ENCODE peak calls at places on chromosome 18, in six cellular contexts. One of them, this sample, is unnamed.

GRCh38 chr18:59617468-59617932 is 79.7 kb downstream of the CCBE1 start:
- DNase-seq in GM12878: no peak
- DNase-seq in cardiac muscle cell: no peak
- DNase-seq in heart left ventricle: no peak
- DNase-seq in dorsolateral prefrontal cortex: no peak
- DNase-seq in esophagus muscularis mucosa: no peak
- DNase-seq in this sample: no peak

GRCh38 chr18:13163167-13163927 is 55.2 kb upstream of the LDLRAD4 start:
- DNase-seq in dorsolateral prefrontal cortex: no peak
- DNase-seq in esophagus muscularis mucosa: no peak
- DNase-seq in cardiac muscle cell: no peak
- DNase-seq in GM12878: no peak
- DNase-seq in heart left ventricle: no peak
- DNase-seq in this sample: no peak

GRCh38 chr18:47990981-47991380 is 60.5 kb upstream of the SMAD2 start:
- DNase-seq in cardiac muscle cell: no peak
- DNase-seq in GM12878: no peak
- DNase-seq in esophagus muscularis mucosa: no peak
- DNase-seq in heart left ventricle: no peak
- DNase-seq in dorsolateral prefrontal cortex: no peak
- DNase-seq in this sample: no peak

GRCh38 chr18:57434177-57434535 is 1.0 kb upstream of the ONECUT2 start:
- DNase-seq in heart left ventricle: no peak
- DNase-seq in cardiac muscle cell: no peak
- DNase-seq in dorsolateral prefrontal cortex: no peak
- DNase-seq in esophagus muscularis mucosa: no peak
- DNase-seq in GM12878: no peak
- DNase-seq in this sample: no peak

GRCh38 chr18:7414459-7414858 is 152.7 kb upstream of the PTPRM start:
- DNase-seq in dorsolateral prefrontal cortex: no peak
- DNase-seq in cardiac muscle cell: no peak
- DNase-seq in heart left ventricle: no peak
- DNase-seq in GM12878: no peak
- DNase-seq in esophagus muscularis mucosa: no peak
- DNase-seq in this sample: no peak

GRCh38 chr18:35572644-35573043 is 8.9 kb upstream of the GALNT1 start:
- DNase-seq in cardiac muscle cell: no peak
- DNase-seq in heart left ventricle: no peak
- DNase-seq in dorsolateral prefrontal cortex: no peak
- DNase-seq in esophagus muscularis mucosa: no peak
- DNase-seq in GM12878: no peak
- DNase-seq in this sample: no peak

GRCh38 chr18:60534539-60534938 is 162.0 kb upstream of the MC4R start:
- DNase-seq in esophagus muscularis mucosa: no peak
- DNase-seq in GM12878: no peak
- DNase-seq in heart left ventricle: no peak
- DNase-seq in cardiac muscle cell: no peak
- DNase-seq in dorsolateral prefrontal cortex: no peak
- DNase-seq in this sample: no peak

GRCh38 chr18:71431171-71431570 is 1113.0 kb downstream of the CBLN2 start:
- DNase-seq in esophagus muscularis mucosa: no peak
- DNase-seq in GM12878: no peak
- DNase-seq in cardiac muscle cell: no peak
- DNase-seq in dorsolateral prefrontal cortex: no peak
- DNase-seq in heart left ventricle: no peak
- DNase-seq in this sample: no peak

GRCh38 chr18:23992119-23992940 is 22.2 kb upstream of the TTC39C start:
- DNase-seq in GM12878: no peak
- DNase-seq in dorsolateral prefrontal cortex: peak; percentile 57
- DNase-seq in cardiac muscle cell: no peak
- DNase-seq in esophagus muscularis mucosa: no peak
- DNase-seq in heart left ventricle: peak; percentile 54
- DNase-seq in this sample: no peak

GRCh38 chr18:41967680-41968079 is 12.6 kb downstream of the PIK3C3 start:
- DNase-seq in cardiac muscle cell: no peak
- DNase-seq in esophagus muscularis mucosa: no peak
- DNase-seq in GM12878: no peak
- DNase-seq in heart left ventricle: no peak
- DNase-seq in dorsolateral prefrontal cortex: no peak
- DNase-seq in this sample: no peak

GRCh38 chr18:7438631-7439030 is 128.5 kb upstream of the PTPRM start:
- DNase-seq in GM12878: no peak
- DNase-seq in dorsolateral prefrontal cortex: no peak
- DNase-seq in esophagus muscularis mucosa: no peak
- DNase-seq in heart left ventricle: no peak
- DNase-seq in cardiac muscle cell: no peak
- DNase-seq in this sample: no peak

GRCh38 chr18:24725644-24726043 is 265.2 kb downstream of the HRH4 start:
- DNase-seq in GM12878: no peak
- DNase-seq in cardiac muscle cell: no peak
- DNase-seq in dorsolateral prefrontal cortex: no peak
- DNase-seq in heart left ventricle: no peak
- DNase-seq in esophagus muscularis mucosa: peak; percentile 53
- DNase-seq in this sample: no peak

GRCh38 chr18:78659748-78660147 is 319.9 kb upstream of the SALL3 start:
- DNase-seq in heart left ventricle: no peak
- DNase-seq in GM12878: no peak
- DNase-seq in cardiac muscle cell: peak; percentile 43
- DNase-seq in dorsolateral prefrontal cortex: no peak
- DNase-seq in esophagus muscularis mucosa: no peak
- DNase-seq in this sample: no peak

GRCh38 chr18:1840878-1841277 is 730.4 kb downstream of the METTL4 start:
- DNase-seq in dorsolateral prefrontal cortex: no peak
- DNase-seq in cardiac muscle cell: no peak
- DNase-seq in esophagus muscularis mucosa: no peak
- DNase-seq in GM12878: no peak
- DNase-seq in heart left ventricle: no peak
- DNase-seq in this sample: no peak

GRCh38 chr18:64208531-64208930 is 59.6 kb upstream of the LINC00305 start:
- DNase-seq in GM12878: no peak
- DNase-seq in cardiac muscle cell: no peak
- DNase-seq in heart left ventricle: no peak
- DNase-seq in esophagus muscularis mucosa: no peak
- DNase-seq in dorsolateral prefrontal cortex: no peak
- DNase-seq in this sample: no peak

GRCh38 chr18:64202836-64203235 is 53.9 kb upstream of the LINC00305 start:
- DNase-seq in GM12878: no peak
- DNase-seq in esophagus muscularis mucosa: no peak
- DNase-seq in cardiac muscle cell: peak; percentile 19
- DNase-seq in heart left ventricle: no peak
- DNase-seq in dorsolateral prefrontal cortex: no peak
- DNase-seq in this sample: no peak

GRCh38 chr18:64202229-64202835 is 53.4 kb upstream of the LINC00305 start:
- DNase-seq in esophagus muscularis mucosa: no peak
- DNase-seq in heart left ventricle: no peak
- DNase-seq in GM12878: peak; percentile 12
- DNase-seq in cardiac muscle cell: peak; percentile 26
- DNase-seq in dorsolateral prefrontal cortex: no peak
- DNase-seq in this sample: no peak

GRCh38 chr18:64203295-64203694 is 54.4 kb upstream of the LINC00305 start:
- DNase-seq in GM12878: no peak
- DNase-seq in esophagus muscularis mucosa: no peak
- DNase-seq in heart left ventricle: no peak
- DNase-seq in dorsolateral prefrontal cortex: no peak
- DNase-seq in cardiac muscle cell: no peak
- DNase-seq in this sample: no peak

GRCh38 chr18:64207818-64208217 is 58.9 kb upstream of the LINC00305 start:
- DNase-seq in heart left ventricle: no peak
- DNase-seq in GM12878: no peak
- DNase-seq in dorsolateral prefrontal cortex: no peak
- DNase-seq in cardiac muscle cell: no peak
- DNase-seq in esophagus muscularis mucosa: no peak
- DNase-seq in this sample: no peak
- H3K4me3 ChIP-seq in heart left ventricle: peak overlapping the region; percentile 8
- H3K4me3 ChIP-seq in GM12878: no peak overlapping the region
- H3K4me3 ChIP-seq in dorsolateral prefrontal cortex: no peak overlapping the region
- H3K4me3 ChIP-seq in cardiac muscle cell: no peak overlapping the region
- H3K4me3 ChIP-seq in esophagus muscularis mucosa: no peak overlapping the region
- H3K4me3 ChIP-seq in this sample: no peak overlapping the region

GRCh38 chr18:50281295-50281971 is at the start of gene MBD1:
- DNase-seq in heart left ventricle: peak; percentile 97
- DNase-seq in GM12878: peak; percentile 96
- DNase-seq in cardiac muscle cell: peak; percentile 99
- DNase-seq in dorsolateral prefrontal cortex: peak; percentile 98
- DNase-seq in esophagus muscularis mucosa: peak; percentile 98
- DNase-seq in this sample: peak; percentile 98
- TF ChIP-seq CTCF in heart left ventricle: peak; percentile 33
- TF ChIP-seq CTCF in GM12878: peak; percentile 26
- TF ChIP-seq CTCF in cardiac muscle cell: peak; percentile 23
- TF ChIP-seq CTCF in dorsolateral prefrontal cortex: peak; percentile 35
- TF ChIP-seq CTCF in esophagus muscularis mucosa: peak; percentile 14
- TF ChIP-seq CTCF in this sample: no peak

GRCh38 chr18:31723998-31724711 is 36.5 kb downstream of the SLC25A52 start:
- DNase-seq in cardiac muscle cell: no peak
- DNase-seq in heart left ventricle: peak; percentile 33
- DNase-seq in dorsolateral prefrontal cortex: peak; percentile 37
- DNase-seq in esophagus muscularis mucosa: no peak
- DNase-seq in GM12878: no peak
- DNase-seq in this sample: no peak
- H3K27ac ChIP-seq in cardiac muscle cell: no peak overlapping the region
- H3K27ac ChIP-seq in heart left ventricle: peak overlapping the region; percentile 72
- H3K27ac ChIP-seq in dorsolateral prefrontal cortex: no peak overlapping the region
- H3K27ac ChIP-seq in esophagus muscularis mucosa: peak overlapping the region; percentile 54
- H3K27ac ChIP-seq in GM12878: no peak overlapping the region
- H3K27ac ChIP-seq in this sample: peak overlapping the region; percentile 40

DNA sequence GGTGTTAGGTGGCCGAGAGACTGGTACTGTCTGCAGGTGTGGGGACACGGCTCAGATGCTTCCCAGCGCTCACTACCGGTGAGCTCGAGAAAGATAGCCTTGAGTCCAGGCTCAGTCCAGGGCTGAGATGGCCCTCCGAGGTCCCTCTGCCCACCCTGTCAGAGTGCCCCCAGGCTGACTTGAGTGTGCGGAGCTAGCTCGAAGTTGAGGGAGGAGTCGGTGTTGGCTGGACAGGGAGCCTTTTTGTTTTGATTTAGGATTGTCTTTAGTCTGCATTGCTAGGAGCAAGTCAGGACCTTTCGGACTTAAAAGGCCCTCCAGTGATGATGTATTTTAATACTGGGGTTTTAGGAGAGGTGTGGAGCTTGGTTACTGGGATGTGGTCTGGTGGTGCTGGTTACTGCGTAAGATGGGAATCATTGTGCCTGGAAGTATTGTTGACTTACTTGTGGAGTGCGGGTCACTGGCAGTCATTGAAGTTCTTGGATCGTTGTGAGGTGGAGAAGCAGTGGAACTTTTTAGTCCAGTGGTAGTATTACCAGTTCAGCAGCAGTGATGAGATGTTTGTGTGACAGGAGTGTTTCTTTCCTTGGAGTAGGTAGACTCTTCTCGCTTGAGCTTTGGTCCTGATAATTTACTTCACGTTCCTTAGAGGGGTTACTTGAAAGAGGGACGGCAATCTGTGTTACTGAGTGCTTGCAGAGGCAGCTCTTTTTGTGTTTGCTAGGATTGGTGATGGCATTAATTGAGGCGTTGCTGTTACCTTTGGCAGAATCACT is 624 bp downstream of the KIAA1328 start:
- DNase-seq in esophagus muscularis mucosa: no peak
- DNase-seq in cardiac muscle cell: peak; percentile 14
- DNase-seq in dorsolateral prefrontal cortex: peak; percentile 36
- DNase-seq in GM12878: no peak
- DNase-seq in heart left ventricle: no peak
- DNase-seq in this sample: no peak
- H3K4me3 ChIP-seq in esophagus muscularis mucosa: peak overlapping the region; percentile 69
- H3K4me3 ChIP-seq in cardiac muscle cell: peak overlapping the region; percentile 85
- H3K4me3 ChIP-seq in dorsolateral prefrontal cortex: peak overlapping the region; percentile 87
- H3K4me3 ChIP-seq in GM12878: peak overlapping the region; percentile 75
- H3K4me3 ChIP-seq in heart left ventricle: peak overlapping the region; percentile 90
- H3K4me3 ChIP-seq in this sample: peak overlapping the region; percentile 78

GRCh38 chr18:76528477-76529432 is 33.7 kb upstream of the ZNF516 start:
- DNase-seq in heart left ventricle: peak; percentile 33
- DNase-seq in GM12878: peak; percentile 13
- DNase-seq in cardiac muscle cell: peak; percentile 64
- DNase-seq in dorsolateral prefrontal cortex: no peak
- DNase-seq in esophagus muscularis mucosa: no peak
- DNase-seq in this sample: no peak
- TF ChIP-seq CTCF in heart left ventricle: no peak
- TF ChIP-seq CTCF in GM12878: no peak
- TF ChIP-seq CTCF in cardiac muscle cell: peak; percentile 10
- TF ChIP-seq CTCF in dorsolateral prefrontal cortex: no peak
- TF ChIP-seq CTCF in esophagus muscularis mucosa: no peak
- TF ChIP-seq CTCF in this sample: no peak

This sample was measured in coronary artery.